ENCODE peak calls at places on chromosomes 5 and 9, in eight cellular contexts. F is mesothelial cell of epicardium; I is left kidney; R is stimulated activated CD8-positive, alpha-beta memory T cell treated with anti-CD3 and anti-CD28 coated beads, Interleukin-12 subunit alpha, Interleukin-12 subunit beta, amount 100 ng/mL, for 1 hour; P is RWPE1; U is stimulated activated CD4-positive, alpha-beta T cell treated with anti-CD3 and anti-CD28 coated beads, Interleukin-12 subunit alpha, Interleukin-12 subunit beta, amount 100 ng/mL, for 4 hours; D is lung microvascular endothelial cell; X is osteocyte. T is an unnamed sample.
A peak's percentile ranks its signal among the peaks of the same experiment; 100 is the strongest.

GRCh38 chr9:68690088-68690487 is 15.0 kb upstream of the PIP5K1B start:
- DNase-seq in P (no peak), D (peak; percentile 9), R (no peak), I (peak; percentile 8), F (no peak), X (no peak), U (no peak), T (no peak)

GRCh38 chr9:570187-570586 is 271.3 kb upstream of the DMRT1 start:
- DNase-seq in I (no peak), R (no peak), F (no peak), U (no peak), P (no peak), X (no peak), D (no peak), T (no peak)

GRCh38 chr9:81138173-81138572 is 551.2 kb downstream of the TLE1 start:
- DNase-seq in P (no peak), X (no peak), U (no peak), F (no peak), R (no peak), D (no peak), I (no peak), T (no peak)

GRCh38 chr5:14039063-14039462 is 94.6 kb upstream of the DNAH5 start:
- DNase-seq in X (no peak), I (no peak), R (no peak), D (peak; percentile 83), F (no peak), U (no peak), P (no peak), T (no peak)

GRCh38 chr5:181224390-181225234 is 1.5 kb downstream of the TRIM41 start:
- DNase-seq in F (no peak), P (no peak), U (no peak), I (no peak), D (no peak), X (no peak), R (no peak), T (no peak)

GRCh38 chr9:119003218-119003617 is 366.0 kb downstream of the BRINP1 start:
- DNase-seq in P (no peak), D (no peak), R (no peak), F (no peak), X (no peak), U (no peak), I (no peak), T (no peak)

GRCh38 chr5:2917093-2917492 is 165.6 kb upstream of the IRX2 start:
- DNase-seq in R (no peak), P (no peak), X (peak; percentile 69), F (no peak), D (no peak), I (no peak), U (no peak), T (no peak)

GRCh38 chr9:96047741-96048115 is 172.2 kb downstream of the ERCC6L2 start:
- DNase-seq in F (no peak), D (no peak), U (no peak), X (no peak), I (peak; percentile 70), R (no peak), P (no peak), T (no peak)

GRCh38 chr9:107480386-107480789 is 9.2 kb downstream of the KLF4 start:
- DNase-seq in F (no peak), P (peak; percentile 82), U (no peak), I (no peak), R (no peak), X (no peak), D (no peak), T (no peak)

GRCh38 chr9:135342206-135343130 is 137.1 kb upstream of the PPP1R26 start:
- DNase-seq in D (no peak), I (no peak), R (no peak), U (no peak), P (no peak), X (no peak), F (peak; percentile 15), T (no peak)

GRCh38 chr9:124216474-124217176 is 41.1 kb upstream of the NEK6 start:
- DNase-seq in U (peak; percentile 46), I (no peak), D (peak; percentile 35), F (no peak), P (no peak), R (no peak), X (no peak), T (peak; percentile 71)

GRCh38 chr5:157464518-157465171 is 4.6 kb downstream of the NIPAL4 start:
- DNase-seq in U (peak; percentile 52), R (no peak), X (no peak), I (no peak), D (peak; percentile 76), P (peak; percentile 98), F (no peak), T (peak; percentile 55)

GRCh38 chr5:72109625-72110024 is 2.4 kb downstream of the MAP1B start:
- DNase-seq in R (no peak), F (no peak), X (no peak), I (peak; percentile 62), D (peak; percentile 25), P (no peak), U (no peak), T (no peak)

GRCh38 chr9:114799441-114799840 is 6.4 kb downstream of the TNFSF15 start:
- DNase-seq in P (no peak), F (no peak), X (no peak), D (peak; percentile 36), U (no peak), I (peak; percentile 83), R (no peak), T (no peak)

GRCh38 chr9:113131689-113132151 is 19.1 kb upstream of the SLC31A2 start:
- DNase-seq in P (peak; percentile 41), I (peak; percentile 90), F (no peak), X (no peak), R (no peak), D (peak; percentile 52), U (no peak), T (no peak)

GRCh38 chr9:97349400-97349799 is 41.9 kb downstream of the CCDC180 start:
- DNase-seq in D (no peak), R (no peak), U (no peak), F (no peak), I (no peak), X (no peak), P (no peak), T (no peak)

GRCh38 chr5:145847499-145848497 is 12.7 kb upstream of the PRELID2 start:
- DNase-seq in X (no peak), R (no peak), U (no peak), D (peak; percentile 76), F (no peak), I (no peak), P (peak; percentile 82), T (no peak)

GRCh38 chr9:27248702-27249101 is 48.2 kb downstream of the EQTN start:
- DNase-seq in F (no peak), U (no peak), R (no peak), I (no peak), X (no peak), D (no peak), P (no peak), T (no peak)

GRCh38 chr5:123344819-123345426 is 78.3 kb downstream of the CEP120 start:
- DNase-seq in P (peak; percentile 15), R (no peak), F (no peak), I (peak; percentile 64), D (peak; percentile 45), U (no peak), X (no peak), T (no peak)

GRCh38 chr5:138138949-138139775 is at the start of gene NME5:
- DNase-seq in R (no peak), I (peak; percentile 94), F (peak; percentile 38), P (no peak), D (peak; percentile 70), X (peak; percentile 86), U (no peak), T (no peak)

GRCh38 chr9:114287001-114287762 is 35.7 kb upstream of the ORM1 start:
- DNase-seq in I (no peak), U (no peak), D (peak; percentile 34), R (no peak), X (peak; percentile 78), F (peak; percentile 13), P (no peak), T (no peak)

GRCh38 chr5:162372265-162372664 is 304.7 kb downstream of the GABRG2 start:
- DNase-seq in P (no peak), X (no peak), F (no peak), U (no peak), I (peak; percentile 3), D (no peak), R (no peak), T (no peak)

GRCh38 chr9:121902483-121903135 is 190.5 kb downstream of the TTLL11 start:
- DNase-seq in D (peak; percentile 52), I (no peak), F (no peak), X (no peak), P (no peak), U (no peak), R (no peak), T (no peak)

GRCh38 chr9:131585375-131585774 is 40.1 kb downstream of the PRRT1B start:
- DNase-seq in P (no peak), R (no peak), F (no peak), X (no peak), U (no peak), I (no peak), D (peak; percentile 71), T (peak; percentile 55)

GRCh38 chr9:95073042-95073607 is 244.4 kb downstream of the FANCC start:
- DNase-seq in R (no peak), D (peak; percentile 33), U (no peak), I (no peak), F (no peak), X (peak; percentile 71), P (peak; percentile 22), T (no peak)

GRCh38 chr5:57778528-57779175 is 296.0 kb upstream of the ACTBL2 start:
- DNase-seq in R (no peak), X (no peak), D (no peak), P (no peak), U (no peak), I (no peak), F (no peak), T (no peak)

GRCh38 chr9:130895481-130896232 is 955 bp downstream of the QRFP start:
- DNase-seq in I (peak; percentile 44), X (no peak), P (no peak), F (no peak), R (no peak), U (no peak), D (no peak), T (no peak)

GRCh38 chr9:98039474-98040072 is 17.0 kb upstream of the NANS start:
- DNase-seq in F (no peak), I (no peak), D (no peak), R (no peak), U (no peak), P (no peak), X (no peak), T (no peak)

GRCh38 chr5:96209829-96210228 is 223.2 kb downstream of the PCSK1 start:
- DNase-seq in P (no peak), I (no peak), D (peak; percentile 67), X (no peak), R (no peak), U (no peak), F (no peak), T (no peak)

GRCh38 chr9:133670466-133670865 is 34.3 kb downstream of the DBH start:
- DNase-seq in I (no peak), R (no peak), U (no peak), F (no peak), D (no peak), X (no peak), P (no peak), T (no peak)

GRCh38 chr5:145936401-145937131 is at the start of gene SH3RF2:
- DNase-seq in D (peak; percentile 73), P (peak; percentile 94), R (no peak), X (peak; percentile 89), I (peak; percentile 94), U (peak; percentile 9), F (peak; percentile 27), T (no peak)

GRCh38 chr9:75941577-75942311 is 51.3 kb downstream of the PCSK5 start:
- DNase-seq in P (no peak), I (no peak), U (no peak), X (no peak), D (no peak), F (no peak), R (no peak), T (no peak)

GRCh38 chr9:35619800-35620158 is 1.6 kb upstream of the CD72 start:
- DNase-seq in D (no peak), P (no peak), U (no peak), X (no peak), F (no peak), R (no peak), I (peak; percentile 18), T (no peak)

GRCh38 chr9:94948567-94949235 is 222.2 kb downstream of the AOPEP start:
- DNase-seq in I (no peak), X (no peak), F (no peak), R (no peak), U (no peak), D (no peak), P (no peak), T (no peak)

T was measured in NK-92 treated with Interleukin-12 subunit alpha and Interleukin-12 subunit beta, amount 100 ng/mL, for 24 hours.